ENCODE peak calls at places on chromosomes 2 and 18, in four cellular contexts. H is IMR-90, Z is mesendoderm, Y is mesenchymal stem cell. U is an unnamed sample.

GRCh38 chr18:10834128-10834815 is 308.4 kb downstream of the NAPG start:
- DNase-seq in H (no peak), Z (peak), Y (no peak), U (no peak)

GRCh38 chr2:177816740-177817139 is 255.8 kb downstream of the PDE11A start:
- DNase-seq in H (no peak), Z (no peak), Y (no peak), U (no peak)

GRCh38 chr18:55869547-55869946 is 281.6 kb upstream of the TCF4 start:
- DNase-seq in H (no peak), Z (no peak), Y (no peak), U (no peak)

GRCh38 chr2:15331787-15332186 is 229.3 kb downstream of the NBAS start:
- DNase-seq in H (no peak), Z (peak), Y (no peak), U (no peak)

GRCh38 chr18:42675810-42676209 is 439.7 kb downstream of the RIT2 start:
- DNase-seq in H (no peak), Z (no peak), Y (no peak), U (no peak)

GRCh38 chr18:12868576-12868975 is 15.5 kb downstream of the PTPN2 start:
- DNase-seq in H (no peak), Z (no peak), Y (no peak), U (no peak)

GRCh38 chr2:27071990-27072830 is 756 bp upstream of the OST4 start:
- DNase-seq in H (peak), Z (peak), Y (peak), U (no peak)

GRCh38 chr2:57160976-57161375 is 885.6 kb upstream of the VRK2 start:
- DNase-seq in H (no peak), Z (no peak), Y (peak), U (no peak)

GRCh38 chr2:7835693-7836680 is 845.9 kb upstream of the ID2 start:
- DNase-seq in H (no peak), Z (no peak), Y (no peak), U (no peak)

GRCh38 chr2:127121776-127122176 is 14.8 kb upstream of the BIN1 start:
- DNase-seq in H (no peak), Z (no peak), Y (no peak), U (no peak)

GRCh38 chr18:13137041-13137938 is 81.3 kb upstream of the LDLRAD4 start:
- DNase-seq in H (no peak), Z (no peak), Y (no peak), U (no peak)

GRCh38 chr2:130836501-130837174 is at the start of gene ARHGEF4:
- DNase-seq in H (no peak), Z (peak), Y (no peak), U (peak)

GRCh38 chr2:9954136-9954535 is 2.6 kb downstream of the GRHL1 start:
- DNase-seq in H (no peak), Z (no peak), Y (no peak), U (no peak)

GRCh38 chr18:61738488-61738887 is 154.3 kb downstream of the RNF152 start:
- DNase-seq in H (peak), Z (no peak), Y (peak), U (no peak)

GRCh38 chr2:3610415-3610814 is 15.5 kb downstream of the COLEC11 start:
- DNase-seq in H (no peak), Z (no peak), Y (no peak), U (no peak)

GRCh38 chr18:54829856-54830255 is 1.6 kb downstream of the RAB27B start:
- DNase-seq in H (no peak), Z (no peak), Y (no peak), U (no peak)

GRCh38 chr2:54416166-54416798 is 39.8 kb upstream of the SPTBN1 start:
- DNase-seq in H (peak), Z (no peak), Y (peak), U (no peak)

GRCh38 chr2:54604771-54605350 is 118.6 kb upstream of the EML6 start:
- DNase-seq in H (no peak), Z (no peak), Y (no peak), U (no peak)

GRCh38 chr2:33666879-33667278 is 67.8 kb upstream of the FAM98A start:
- DNase-seq in H (no peak), Z (no peak), Y (no peak), U (no peak)

GRCh38 chr2:66665124-66665984 is 230.4 kb downstream of the MEIS1 start:
- DNase-seq in H (peak), Z (no peak), Y (peak), U (no peak)

GRCh38 chr2:1601064-1601405 is 143.3 kb downstream of the PXDN start:
- DNase-seq in H (no peak), Z (no peak), Y (peak), U (no peak)

GRCh38 chr18:40789286-40789685 is 1165.7 kb upstream of the PIK3C3 start:
- DNase-seq in H (no peak), Z (no peak), Y (no peak), U (no peak)

GRCh38 chr2:74740395-74741075 is 86.5 kb downstream of the SEMA4F start:
- DNase-seq in H (peak), Z (peak), Y (peak), U (no peak)

GRCh38 chr2:172339431-172340010 is 87.9 kb upstream of the ITGA6 start:
- DNase-seq in H (peak), Z (no peak), Y (peak), U (no peak)

GRCh38 chr2:158153270-158154015 is 51.8 kb downstream of the UPP2 start:
- DNase-seq in H (no peak), Z (no peak), Y (no peak), U (no peak)

GRCh38 chr2:236623816-236624215 is 54.2 kb downstream of the ACKR3 start:
- DNase-seq in H (no peak), Z (peak), Y (no peak), U (no peak)

GRCh38 chr18:3360211-3360610 is 89.8 kb upstream of the TGIF1 start:
- DNase-seq in H (no peak), Z (peak), Y (no peak), U (peak)

GRCh38 chr2:55054476-55054875 is 4.2 kb upstream of the RTN4 start:
- DNase-seq in H (no peak), Z (no peak), Y (no peak), U (no peak)

GRCh38 chr18:70149616-70150301 is 55.7 kb downstream of the RTTN start:
- DNase-seq in H (no peak), Z (no peak), Y (no peak), U (no peak)

GRCh38 chr2:6645004-6645403 is 220.7 kb downstream of the CMPK2 start:
- DNase-seq in H (no peak), Z (no peak), Y (no peak), U (no peak)

GRCh38 chr2:39121523-39122063 is 742 bp upstream of the SOS1 start:
- DNase-seq in H (no peak), Z (peak), Y (no peak), U (no peak)

GRCh38 chr2:233152541-233152940 is 92.4 kb downstream of the INPP5D start:
- DNase-seq in H (peak), Z (no peak), Y (no peak), U (no peak)

GRCh38 chr2:42117923-42118758 is 51.0 kb upstream of the EML4 start:
- DNase-seq in H (peak), Z (peak), Y (peak), U (no peak)

GRCh38 chr2:195836002-195836401 is 179.0 kb downstream of the SLC39A10 start:
- DNase-seq in H (no peak), Z (no peak), Y (no peak), U (no peak)

GRCh38 chr2:32360416-32360815 is 3.6 kb downstream of the BIRC6 start:
- DNase-seq in H (peak), Z (no peak), Y (no peak), U (no peak)

GRCh38 chr2:239471011-239471792 is 70.4 kb upstream of the HDAC4 start:
- DNase-seq in H (no peak), Z (no peak), Y (no peak), U (no peak)

DNA sequence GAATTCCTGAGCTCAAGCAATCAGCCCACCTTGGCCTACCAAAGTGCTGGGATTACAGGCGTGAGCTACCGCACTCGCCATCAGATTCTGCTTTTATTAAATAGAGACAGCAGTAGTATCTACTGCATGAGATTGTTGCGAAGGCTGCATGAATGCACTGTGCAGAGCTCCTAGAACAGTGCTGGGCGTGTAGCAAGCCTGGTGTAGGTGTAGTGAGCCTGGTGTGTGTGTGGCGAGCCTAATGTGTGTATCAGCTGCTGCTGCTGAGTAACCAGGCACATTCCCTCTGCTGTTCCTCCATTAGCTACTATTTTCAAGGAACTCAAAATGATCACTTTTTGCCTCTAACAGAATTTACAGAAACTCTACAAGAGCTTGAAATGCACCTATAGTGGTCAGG is 57.6 kb downstream of the PTPRM start:
- DNase-seq in H (no peak), Z (no peak), Y (no peak), U (no peak)
- H3K18ac ChIP-seq in H (no peak), Z (no peak), Y (no peak), U (no peak)

GRCh38 chr2:97711394-97711711 is 2.0 kb upstream of the ZAP70 start:
- DNase-seq in H (no peak), Z (no peak), Y (no peak), U (no peak)
- H3K4ac ChIP-seq in H (no peak), Z (peak), Y (no peak), U (no peak)

DNA sequence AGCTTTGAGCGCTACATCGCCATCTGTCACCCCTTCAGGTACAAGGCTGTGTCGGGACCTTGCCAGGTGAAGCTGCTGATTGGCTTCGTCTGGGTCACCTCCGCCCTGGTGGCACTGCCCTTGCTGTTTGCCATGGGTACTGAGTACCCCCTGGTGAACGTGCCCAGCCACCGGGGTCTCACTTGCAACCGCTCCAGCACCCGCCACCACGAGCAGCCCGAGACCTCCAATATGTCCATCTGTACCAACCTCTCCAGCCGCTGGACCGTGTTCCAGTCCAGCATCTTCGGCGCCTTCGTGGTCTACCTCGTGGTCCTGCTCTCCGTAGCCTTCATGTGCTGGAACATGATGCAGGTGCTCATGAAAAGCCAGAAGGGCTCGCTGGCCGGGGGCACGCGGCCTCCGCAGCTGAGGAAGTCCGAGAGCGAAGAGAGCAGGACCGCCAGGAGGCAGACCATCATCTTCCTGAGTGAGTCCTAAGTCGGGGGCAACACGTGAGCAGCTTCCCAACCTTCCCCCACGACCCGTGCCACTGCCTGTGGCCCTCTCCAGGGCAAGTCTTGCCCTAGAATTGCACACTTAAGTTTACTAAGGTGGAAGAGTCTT is 928 bp downstream of the GPR39 start:
- DNase-seq in H (no peak), Z (no peak), Y (no peak), U (no peak)
- H2BK15ac ChIP-seq in H (peak), Z (no peak), Y (peak), U (peak)

GRCh38 chr2:102056079-102056581 is 64.4 kb downstream of the IL1R2 start:
- DNase-seq in H (no peak), Z (no peak), Y (no peak), U (no peak)

GRCh38 chr2:102057502-102058292 is 65.9 kb downstream of the IL1R2 start:
- DNase-seq in H (peak), Z (no peak), Y (no peak), U (no peak)

GRCh38 chr2:102060047-102060446 is 68.3 kb downstream of the IL1R2 start:
- DNase-seq in H (no peak), Z (no peak), Y (no peak), U (no peak)

GRCh38 chr2:102059151-102059550 is 67.4 kb downstream of the IL1R2 start:
- DNase-seq in H (no peak), Z (no peak), Y (no peak), U (no peak)

GRCh38 chr2:102058293-102058833 is 66.6 kb downstream of the IL1R2 start:
- DNase-seq in H (no peak), Z (no peak), Y (no peak), U (no peak)
- H3K18ac ChIP-seq in H (no peak), Z (no peak), Y (peak), U (no peak)

GRCh38 chr2:200380139-200380561 is 73.7 kb downstream of the SPATS2L start:
- DNase-seq in H (peak), Z (peak), Y (peak), U (no peak)

GRCh38 chr2:200378652-200379290 is 72.3 kb downstream of the SPATS2L start:
- DNase-seq in H (peak), Z (no peak), Y (peak), U (no peak)

GRCh38 chr2:200380833-200381542 is 74.5 kb downstream of the SPATS2L start:
- DNase-seq in H (peak), Z (no peak), Y (peak), U (no peak)

GRCh38 chr2:200377774-200378336 is 71.4 kb downstream of the SPATS2L start:
- DNase-seq in H (no peak), Z (peak), Y (no peak), U (no peak)

GRCh38 chr2:200379481-200380120 is 73.1 kb downstream of the SPATS2L start:
- DNase-seq in H (no peak), Z (no peak), Y (peak), U (no peak)
- H3K4ac ChIP-seq in H (peak), Z (no peak), Y (peak), U (no peak)

GRCh38 chr18:59272971-59273935 is at the start of gene RAX:
- DNase-seq in H (no peak), Z (peak), Y (peak), U (peak)
- H2BK15ac ChIP-seq in H (no peak), Z (no peak), Y (peak), U (peak)

DNA sequence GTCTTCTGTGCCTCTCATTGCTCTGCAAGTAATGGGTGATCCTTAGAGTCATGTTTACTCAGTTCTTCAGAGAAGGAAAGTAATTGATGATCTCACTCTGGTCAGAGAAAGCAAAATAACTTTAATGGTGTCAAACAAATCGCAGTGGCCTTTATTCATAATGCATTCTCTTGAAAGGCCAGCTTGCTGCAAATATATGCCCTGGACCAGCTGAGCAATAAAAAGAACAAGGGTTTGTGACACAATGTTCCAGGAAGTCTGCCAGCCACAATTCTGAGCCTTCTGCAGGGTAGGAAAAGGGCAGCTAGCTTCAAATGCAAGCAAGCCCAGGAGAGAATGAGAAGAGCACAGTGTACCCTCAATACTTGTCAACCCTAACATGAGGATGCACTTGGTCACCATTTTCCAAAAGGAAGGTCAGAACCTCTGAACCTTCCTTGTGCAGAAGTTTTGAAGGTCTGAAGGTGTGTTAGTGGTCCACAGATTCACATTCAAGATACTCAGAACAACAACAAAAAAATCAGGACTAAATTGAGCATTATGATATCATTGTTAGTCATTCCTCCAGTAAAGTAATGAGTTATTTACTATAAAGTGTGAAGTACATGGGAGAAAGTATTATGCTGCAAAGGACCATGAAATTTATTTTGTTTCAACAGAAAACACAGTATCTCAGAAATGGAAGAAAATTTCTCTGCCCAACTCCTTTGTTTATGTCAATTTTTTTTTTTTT is 355.6 kb downstream of the PAX3 start:
- DNase-seq in H (peak), Z (no peak), Y (peak), U (no peak)
- H3K18ac ChIP-seq in H (no peak), Z (no peak), Y (peak), U (no peak)

U was measured in neuronal stem cell.